ENCODE peak calls at places on chromosomes 2 and 18, in nine cellular contexts. U, P, X, W, H, Y, F, E and T are unnamed samples.

GRCh38 chr2:197920088-197920487 is 115.7 kb downstream of the PLCL1 start:
- DNase-seq in X (no peak), P (no peak), U (no peak), W (no peak), Y (no peak), E (no peak), F (no peak), H (no peak), T (no peak)

GRCh38 chr2:42342061-42342794 is 18.8 kb downstream of the COX7A2L start:
- DNase-seq in P (no peak), W (no peak), Y (peak), U (peak), E (no peak), F (peak), H (no peak), X (peak), T (peak)

GRCh38 chr2:198117397-198118041 is 313.1 kb downstream of the PLCL1 start:
- DNase-seq in F (no peak), H (no peak), W (no peak), P (no peak), X (no peak), E (no peak), Y (no peak), U (no peak), T (no peak)

GRCh38 chr2:46020416-46020815 is 276.8 kb upstream of the EPAS1 start:
- DNase-seq in E (no peak), H (no peak), X (no peak), W (no peak), U (peak), Y (peak), F (no peak), P (no peak), T (no peak)

GRCh38 chr2:44429034-44429433 is 67.3 kb downstream of the CAMKMT start:
- DNase-seq in P (no peak), H (no peak), X (no peak), E (no peak), Y (peak), F (no peak), U (peak), W (no peak), T (no peak)

GRCh38 chr18:54606835-54607212 is 15.8 kb downstream of the DYNAP start:
- DNase-seq in P (no peak), U (no peak), H (no peak), F (no peak), W (no peak), Y (no peak), E (no peak), X (no peak), T (no peak)

GRCh38 chr2:217262916-217263315 is 403.1 kb upstream of the TNP1 start:
- DNase-seq in H (no peak), Y (no peak), P (no peak), U (no peak), F (no peak), X (no peak), E (no peak), W (no peak), T (no peak)

GRCh38 chr2:196376984-196377877 is 205.9 kb upstream of the STK17B start:
- DNase-seq in E (no peak), P (no peak), F (no peak), U (no peak), W (no peak), Y (peak), X (peak), H (no peak), T (no peak)

GRCh38 chr2:237432484-237433092 is 18.6 kb upstream of the COL6A3 start:
- DNase-seq in U (peak), F (peak), W (no peak), E (no peak), H (no peak), Y (peak), X (peak), P (peak), T (no peak)

GRCh38 chr2:145488571-145488970 is 968.7 kb upstream of the ZEB2 start:
- DNase-seq in E (no peak), W (no peak), Y (no peak), U (no peak), F (no peak), H (no peak), P (no peak), X (no peak), T (no peak)

GRCh38 chr2:174750923-174751441 is 13.3 kb downstream of the CHRNA1 start:
- DNase-seq in X (peak), F (no peak), Y (no peak), E (no peak), H (no peak), P (no peak), U (no peak), W (no peak), T (no peak)

GRCh38 chr18:50142441-50143120 is 52.4 kb downstream of the MYO5B start:
- DNase-seq in F (no peak), E (no peak), Y (no peak), H (no peak), U (no peak), X (no peak), W (no peak), P (no peak), T (no peak)

GRCh38 chr2:240293865-240294461 is 141.5 kb upstream of the GPC1 start:
- DNase-seq in F (no peak), E (no peak), W (peak), Y (no peak), X (no peak), P (no peak), U (no peak), H (no peak), T (peak)

GRCh38 chr2:3025261-3025660 is 352.4 kb downstream of the EIPR1 start:
- DNase-seq in P (no peak), W (no peak), H (no peak), U (no peak), X (no peak), Y (no peak), E (no peak), F (no peak), T (no peak)

GRCh38 chr2:103469800-103470199 is 708.0 kb downstream of the TMEM182 start:
- DNase-seq in Y (no peak), X (no peak), U (no peak), H (no peak), E (no peak), F (no peak), W (no peak), P (no peak), T (no peak)

GRCh38 chr2:9944330-9944758 is 7.1 kb upstream of the GRHL1 start:
- DNase-seq in E (no peak), U (no peak), P (no peak), W (no peak), X (no peak), F (no peak), Y (no peak), H (no peak), T (no peak)

GRCh38 chr2:3523551-3524041 is 4.3 kb upstream of the ADI1 start:
- DNase-seq in Y (no peak), E (no peak), W (no peak), U (peak), H (no peak), F (peak), P (no peak), X (no peak), T (no peak)

GRCh38 chr2:96771792-96772618 is 11.3 kb downstream of the CNNM4 start:
- DNase-seq in X (no peak), Y (no peak), F (no peak), P (no peak), W (no peak), H (no peak), E (no peak), U (no peak), T (no peak)

GRCh38 chr18:76564636-76565237 is 69.7 kb upstream of the ZNF516 start:
- DNase-seq in Y (no peak), E (no peak), W (no peak), P (no peak), U (no peak), H (no peak), X (no peak), F (no peak), T (no peak)

GRCh38 chr18:77062518-77063003 is 70.0 kb downstream of the MBP start:
- DNase-seq in U (no peak), Y (peak), X (peak), E (no peak), F (peak), H (no peak), W (no peak), P (no peak), T (no peak)

GRCh38 chr2:237982039-237982725 is 15.4 kb downstream of the UBE2F start:
- DNase-seq in P (no peak), U (no peak), X (no peak), F (no peak), H (no peak), Y (no peak), E (no peak), W (no peak), T (peak)

GRCh38 chr18:5772706-5773105 is 122.6 kb downstream of the TMEM200C start:
- DNase-seq in P (no peak), H (no peak), X (no peak), Y (no peak), W (no peak), E (no peak), F (no peak), U (no peak), T (no peak)

GRCh38 chr2:107362973-107363372 is 463.7 kb upstream of the RGPD4 start:
- DNase-seq in W (no peak), Y (no peak), E (no peak), U (no peak), F (no peak), H (no peak), X (no peak), P (no peak), T (no peak)

GRCh38 chr2:171412571-171412970 is 21.2 kb downstream of the METTL8 start:
- DNase-seq in P (no peak), E (no peak), Y (no peak), X (no peak), H (no peak), W (no peak), F (no peak), U (no peak), T (no peak)

GRCh38 chr2:195322324-195322723 is 334.7 kb upstream of the SLC39A10 start:
- DNase-seq in U (no peak), H (no peak), F (peak), W (no peak), E (no peak), Y (no peak), P (no peak), X (no peak), T (no peak)

GRCh38 chr2:71789556-71790219 is 336.3 kb downstream of the DYSF start:
- DNase-seq in F (no peak), Y (no peak), P (no peak), H (no peak), X (no peak), W (no peak), E (no peak), U (peak), T (no peak)

GRCh38 chr2:183614797-183615429 is 490.7 kb downstream of the NUP35 start:
- DNase-seq in U (no peak), Y (no peak), H (no peak), P (no peak), W (no peak), X (no peak), E (peak), F (no peak), T (peak)

GRCh38 chr2:236568068-236568921 is 1.3 kb upstream of the ACKR3 start:
- DNase-seq in U (peak), W (no peak), P (no peak), F (no peak), E (no peak), Y (no peak), X (peak), H (peak), T (peak)

GRCh38 chr2:208466133-208466919 is 59.7 kb downstream of the PTH2R start:
- DNase-seq in W (no peak), P (no peak), X (peak), F (peak), U (peak), H (no peak), E (no peak), Y (peak), T (no peak)